ENCODE peak calls at places on chromosomes 6 and 20, in ten cellular contexts. One of them, this sample, is unnamed.

GRCh38 chr20:20075032-20075431 is 22.7 kb downstream of the CFAP61 start:
- DNase-seq in GM12891: no peak
- DNase-seq in nephron progenitor cell: no peak
- DNase-seq in pulmonary artery endothelial cell: no peak
- DNase-seq in fibroblast of the aortic adventitia: no peak
- DNase-seq in anterior cingulate cortex: no peak
- DNase-seq in NCI-H2081: no peak
- DNase-seq in endothelial cell: no peak
- DNase-seq in stimulated activated CD4-positive, alpha-beta T cell treated with anti-CD3 and anti-CD28 coated beads, Interleukin-2, amount 100 ng/mL, for 48 hours: no peak
- DNase-seq in astrocyte: no peak
- DNase-seq in this sample: no peak

GRCh38 chr20:36835025-36835424 is 40.9 kb upstream of the TLDC2 start:
- DNase-seq in GM12891: no peak
- DNase-seq in nephron progenitor cell: no peak
- DNase-seq in pulmonary artery endothelial cell: no peak
- DNase-seq in fibroblast of the aortic adventitia: no peak
- DNase-seq in anterior cingulate cortex: no peak
- DNase-seq in NCI-H2081: no peak
- DNase-seq in endothelial cell: no peak
- DNase-seq in stimulated activated CD4-positive, alpha-beta T cell treated with anti-CD3 and anti-CD28 coated beads, Interleukin-2, amount 100 ng/mL, for 48 hours: no peak
- DNase-seq in astrocyte: no peak
- DNase-seq in this sample: no peak

GRCh38 chr20:50258790-50259483 is 68.3 kb downstream of the CEBPB start:
- DNase-seq in GM12891: no peak
- DNase-seq in nephron progenitor cell: no peak
- DNase-seq in pulmonary artery endothelial cell: no peak
- DNase-seq in fibroblast of the aortic adventitia: no peak
- DNase-seq in anterior cingulate cortex: no peak
- DNase-seq in NCI-H2081: no peak
- DNase-seq in endothelial cell: no peak
- DNase-seq in stimulated activated CD4-positive, alpha-beta T cell treated with anti-CD3 and anti-CD28 coated beads, Interleukin-2, amount 100 ng/mL, for 48 hours: no peak
- DNase-seq in astrocyte: no peak
- DNase-seq in this sample: no peak

GRCh38 chr6:34554593-34555322 is 1.4 kb downstream of the SPDEF start:
- DNase-seq in GM12891: no peak
- DNase-seq in nephron progenitor cell: no peak
- DNase-seq in pulmonary artery endothelial cell: no peak
- DNase-seq in fibroblast of the aortic adventitia: no peak
- DNase-seq in anterior cingulate cortex: no peak
- DNase-seq in NCI-H2081: no peak
- DNase-seq in endothelial cell: no peak
- DNase-seq in stimulated activated CD4-positive, alpha-beta T cell treated with anti-CD3 and anti-CD28 coated beads, Interleukin-2, amount 100 ng/mL, for 48 hours: no peak
- DNase-seq in astrocyte: no peak
- DNase-seq in this sample: no peak

GRCh38 chr20:58698741-58699141 is 6.1 kb downstream of the NPEPL1 start:
- DNase-seq in GM12891: no peak
- DNase-seq in nephron progenitor cell: no peak
- DNase-seq in pulmonary artery endothelial cell: no peak
- DNase-seq in fibroblast of the aortic adventitia: no peak
- DNase-seq in anterior cingulate cortex: no peak
- DNase-seq in NCI-H2081: no peak
- DNase-seq in endothelial cell: no peak
- DNase-seq in stimulated activated CD4-positive, alpha-beta T cell treated with anti-CD3 and anti-CD28 coated beads, Interleukin-2, amount 100 ng/mL, for 48 hours: no peak
- DNase-seq in astrocyte: no peak
- DNase-seq in this sample: no peak

GRCh38 chr6:30657454-30657853 is 10.5 kb downstream of the C6orf136 start:
- DNase-seq in GM12891: no peak
- DNase-seq in nephron progenitor cell: no peak
- DNase-seq in pulmonary artery endothelial cell: no peak
- DNase-seq in fibroblast of the aortic adventitia: no peak
- DNase-seq in anterior cingulate cortex: no peak
- DNase-seq in NCI-H2081: no peak
- DNase-seq in endothelial cell: no peak
- DNase-seq in stimulated activated CD4-positive, alpha-beta T cell treated with anti-CD3 and anti-CD28 coated beads, Interleukin-2, amount 100 ng/mL, for 48 hours: no peak
- DNase-seq in astrocyte: no peak
- DNase-seq in this sample: no peak

GRCh38 chr20:50387996-50388332 is 122.2 kb upstream of the PTPN1 start:
- DNase-seq in GM12891: no peak
- DNase-seq in nephron progenitor cell: no peak
- DNase-seq in pulmonary artery endothelial cell: no peak
- DNase-seq in fibroblast of the aortic adventitia: no peak
- DNase-seq in anterior cingulate cortex: no peak
- DNase-seq in NCI-H2081: no peak
- DNase-seq in endothelial cell: no peak
- DNase-seq in stimulated activated CD4-positive, alpha-beta T cell treated with anti-CD3 and anti-CD28 coated beads, Interleukin-2, amount 100 ng/mL, for 48 hours: no peak
- DNase-seq in astrocyte: peak; percentile 24
- DNase-seq in this sample: peak; percentile 88

GRCh38 chr6:104252276-104252675 is 607.4 kb downstream of the HACE1 start:
- DNase-seq in GM12891: no peak
- DNase-seq in nephron progenitor cell: no peak
- DNase-seq in pulmonary artery endothelial cell: no peak
- DNase-seq in fibroblast of the aortic adventitia: no peak
- DNase-seq in anterior cingulate cortex: no peak
- DNase-seq in NCI-H2081: no peak
- DNase-seq in endothelial cell: no peak
- DNase-seq in stimulated activated CD4-positive, alpha-beta T cell treated with anti-CD3 and anti-CD28 coated beads, Interleukin-2, amount 100 ng/mL, for 48 hours: no peak
- DNase-seq in astrocyte: no peak
- DNase-seq in this sample: no peak

GRCh38 chr20:38759135-38759534 is 10.9 kb downstream of the ACTR5 start:
- DNase-seq in GM12891: no peak
- DNase-seq in nephron progenitor cell: no peak
- DNase-seq in pulmonary artery endothelial cell: no peak
- DNase-seq in fibroblast of the aortic adventitia: no peak
- DNase-seq in anterior cingulate cortex: no peak
- DNase-seq in NCI-H2081: no peak
- DNase-seq in endothelial cell: no peak
- DNase-seq in stimulated activated CD4-positive, alpha-beta T cell treated with anti-CD3 and anti-CD28 coated beads, Interleukin-2, amount 100 ng/mL, for 48 hours: no peak
- DNase-seq in astrocyte: no peak
- DNase-seq in this sample: no peak

GRCh38 chr6:22214314-22214713 is 82.5 kb downstream of the PRL start:
- DNase-seq in GM12891: no peak
- DNase-seq in nephron progenitor cell: no peak
- DNase-seq in pulmonary artery endothelial cell: no peak
- DNase-seq in fibroblast of the aortic adventitia: no peak
- DNase-seq in anterior cingulate cortex: no peak
- DNase-seq in NCI-H2081: no peak
- DNase-seq in endothelial cell: no peak
- DNase-seq in stimulated activated CD4-positive, alpha-beta T cell treated with anti-CD3 and anti-CD28 coated beads, Interleukin-2, amount 100 ng/mL, for 48 hours: no peak
- DNase-seq in astrocyte: no peak
- DNase-seq in this sample: no peak

GRCh38 chr6:154928325-154928922 is 66.7 kb upstream of the TIAM2 start:
- DNase-seq in GM12891: peak; percentile 29
- DNase-seq in nephron progenitor cell: peak; percentile 75
- DNase-seq in pulmonary artery endothelial cell: peak; percentile 33
- DNase-seq in fibroblast of the aortic adventitia: peak; percentile 84
- DNase-seq in anterior cingulate cortex: peak; percentile 23
- DNase-seq in NCI-H2081: peak; percentile 53
- DNase-seq in endothelial cell: peak; percentile 77
- DNase-seq in stimulated activated CD4-positive, alpha-beta T cell treated with anti-CD3 and anti-CD28 coated beads, Interleukin-2, amount 100 ng/mL, for 48 hours: peak; percentile 73
- DNase-seq in astrocyte: no peak
- DNase-seq in this sample: peak; percentile 69

GRCh38 chr6:111461860-111462259 is 21.2 kb downstream of the REV3L start:
- DNase-seq in GM12891: no peak
- DNase-seq in nephron progenitor cell: no peak
- DNase-seq in pulmonary artery endothelial cell: no peak
- DNase-seq in fibroblast of the aortic adventitia: no peak
- DNase-seq in anterior cingulate cortex: no peak
- DNase-seq in NCI-H2081: no peak
- DNase-seq in endothelial cell: no peak
- DNase-seq in stimulated activated CD4-positive, alpha-beta T cell treated with anti-CD3 and anti-CD28 coated beads, Interleukin-2, amount 100 ng/mL, for 48 hours: no peak
- DNase-seq in astrocyte: no peak
- DNase-seq in this sample: no peak

GRCh38 chr20:54228841-54229240 is 21.0 kb downstream of the PFDN4 start:
- DNase-seq in GM12891: no peak
- DNase-seq in nephron progenitor cell: no peak
- DNase-seq in pulmonary artery endothelial cell: no peak
- DNase-seq in fibroblast of the aortic adventitia: peak; percentile 93
- DNase-seq in anterior cingulate cortex: no peak
- DNase-seq in NCI-H2081: no peak
- DNase-seq in endothelial cell: no peak
- DNase-seq in stimulated activated CD4-positive, alpha-beta T cell treated with anti-CD3 and anti-CD28 coated beads, Interleukin-2, amount 100 ng/mL, for 48 hours: no peak
- DNase-seq in astrocyte: peak; percentile 52
- DNase-seq in this sample: peak; percentile 58

GRCh38 chr20:52497731-52498130 is 306.2 kb upstream of the ZFP64 start:
- DNase-seq in GM12891: no peak
- DNase-seq in nephron progenitor cell: no peak
- DNase-seq in pulmonary artery endothelial cell: no peak
- DNase-seq in fibroblast of the aortic adventitia: no peak
- DNase-seq in anterior cingulate cortex: no peak
- DNase-seq in NCI-H2081: no peak
- DNase-seq in endothelial cell: no peak
- DNase-seq in stimulated activated CD4-positive, alpha-beta T cell treated with anti-CD3 and anti-CD28 coated beads, Interleukin-2, amount 100 ng/mL, for 48 hours: no peak
- DNase-seq in astrocyte: peak; percentile 41
- DNase-seq in this sample: no peak

GRCh38 chr6:169386431-169387057 is 132.9 kb upstream of the THBS2 start:
- DNase-seq in GM12891: no peak
- DNase-seq in nephron progenitor cell: no peak
- DNase-seq in pulmonary artery endothelial cell: no peak
- DNase-seq in fibroblast of the aortic adventitia: peak; percentile 47
- DNase-seq in anterior cingulate cortex: no peak
- DNase-seq in NCI-H2081: no peak
- DNase-seq in endothelial cell: no peak
- DNase-seq in stimulated activated CD4-positive, alpha-beta T cell treated with anti-CD3 and anti-CD28 coated beads, Interleukin-2, amount 100 ng/mL, for 48 hours: no peak
- DNase-seq in astrocyte: no peak
- DNase-seq in this sample: no peak

GRCh38 chr6:53530346-53530745 is 14.6 kb downstream of the GCLC start:
- DNase-seq in GM12891: no peak
- DNase-seq in nephron progenitor cell: no peak
- DNase-seq in pulmonary artery endothelial cell: no peak
- DNase-seq in fibroblast of the aortic adventitia: peak; percentile 33
- DNase-seq in anterior cingulate cortex: no peak
- DNase-seq in NCI-H2081: no peak
- DNase-seq in endothelial cell: no peak
- DNase-seq in stimulated activated CD4-positive, alpha-beta T cell treated with anti-CD3 and anti-CD28 coated beads, Interleukin-2, amount 100 ng/mL, for 48 hours: no peak
- DNase-seq in astrocyte: peak; percentile 56
- DNase-seq in this sample: peak; percentile 39

GRCh38 chr6:69719602-69720193 is 77.1 kb downstream of the LMBRD1 start:
- DNase-seq in GM12891: no peak
- DNase-seq in nephron progenitor cell: no peak
- DNase-seq in pulmonary artery endothelial cell: no peak
- DNase-seq in fibroblast of the aortic adventitia: peak; percentile 45
- DNase-seq in anterior cingulate cortex: no peak
- DNase-seq in NCI-H2081: no peak
- DNase-seq in endothelial cell: no peak
- DNase-seq in stimulated activated CD4-positive, alpha-beta T cell treated with anti-CD3 and anti-CD28 coated beads, Interleukin-2, amount 100 ng/mL, for 48 hours: no peak
- DNase-seq in astrocyte: no peak
- DNase-seq in this sample: peak; percentile 5

GRCh38 chr6:56951049-56951816 is 3.7 kb upstream of the BEND6 start:
- DNase-seq in GM12891: no peak
- DNase-seq in nephron progenitor cell: no peak
- DNase-seq in pulmonary artery endothelial cell: no peak
- DNase-seq in fibroblast of the aortic adventitia: peak; percentile 46
- DNase-seq in anterior cingulate cortex: no peak
- DNase-seq in NCI-H2081: no peak
- DNase-seq in endothelial cell: no peak
- DNase-seq in stimulated activated CD4-positive, alpha-beta T cell treated with anti-CD3 and anti-CD28 coated beads, Interleukin-2, amount 100 ng/mL, for 48 hours: no peak
- DNase-seq in astrocyte: no peak
- DNase-seq in this sample: no peak

GRCh38 chr6:10099648-10100047 is 315.2 kb downstream of the TFAP2A start:
- DNase-seq in GM12891: no peak
- DNase-seq in nephron progenitor cell: no peak
- DNase-seq in pulmonary artery endothelial cell: no peak
- DNase-seq in fibroblast of the aortic adventitia: no peak
- DNase-seq in anterior cingulate cortex: no peak
- DNase-seq in NCI-H2081: no peak
- DNase-seq in endothelial cell: no peak
- DNase-seq in stimulated activated CD4-positive, alpha-beta T cell treated with anti-CD3 and anti-CD28 coated beads, Interleukin-2, amount 100 ng/mL, for 48 hours: no peak
- DNase-seq in astrocyte: no peak
- DNase-seq in this sample: no peak

GRCh38 chr20:4375881-4376280 is 345.8 kb upstream of the PRND start:
- DNase-seq in GM12891: no peak
- DNase-seq in nephron progenitor cell: no peak
- DNase-seq in pulmonary artery endothelial cell: no peak
- DNase-seq in fibroblast of the aortic adventitia: peak; percentile 11
- DNase-seq in anterior cingulate cortex: peak; percentile 3
- DNase-seq in NCI-H2081: no peak
- DNase-seq in endothelial cell: no peak
- DNase-seq in stimulated activated CD4-positive, alpha-beta T cell treated with anti-CD3 and anti-CD28 coated beads, Interleukin-2, amount 100 ng/mL, for 48 hours: no peak
- DNase-seq in astrocyte: peak; percentile 68
- DNase-seq in this sample: peak; percentile 42

GRCh38 chr20:37351689-37352610 is 6.0 kb downstream of the SRC start:
- DNase-seq in GM12891: no peak
- DNase-seq in nephron progenitor cell: no peak
- DNase-seq in pulmonary artery endothelial cell: no peak
- DNase-seq in fibroblast of the aortic adventitia: no peak
- DNase-seq in anterior cingulate cortex: no peak
- DNase-seq in NCI-H2081: no peak
- DNase-seq in endothelial cell: no peak
- DNase-seq in stimulated activated CD4-positive, alpha-beta T cell treated with anti-CD3 and anti-CD28 coated beads, Interleukin-2, amount 100 ng/mL, for 48 hours: no peak
- DNase-seq in astrocyte: no peak
- DNase-seq in this sample: no peak

GRCh38 chr6:138198430-138199091 is 19.7 kb downstream of the PBOV1 start:
- DNase-seq in GM12891: no peak
- DNase-seq in nephron progenitor cell: no peak
- DNase-seq in pulmonary artery endothelial cell: no peak
- DNase-seq in fibroblast of the aortic adventitia: no peak
- DNase-seq in anterior cingulate cortex: no peak
- DNase-seq in NCI-H2081: no peak
- DNase-seq in endothelial cell: no peak
- DNase-seq in stimulated activated CD4-positive, alpha-beta T cell treated with anti-CD3 and anti-CD28 coated beads, Interleukin-2, amount 100 ng/mL, for 48 hours: no peak
- DNase-seq in astrocyte: no peak
- DNase-seq in this sample: no peak

GRCh38 chr6:3724451-3725144 is 26.9 kb downstream of the PXDC1 start:
- DNase-seq in GM12891: no peak
- DNase-seq in nephron progenitor cell: no peak
- DNase-seq in pulmonary artery endothelial cell: no peak
- DNase-seq in fibroblast of the aortic adventitia: no peak
- DNase-seq in anterior cingulate cortex: no peak
- DNase-seq in NCI-H2081: no peak
- DNase-seq in endothelial cell: no peak
- DNase-seq in stimulated activated CD4-positive, alpha-beta T cell treated with anti-CD3 and anti-CD28 coated beads, Interleukin-2, amount 100 ng/mL, for 48 hours: no peak
- DNase-seq in astrocyte: no peak
- DNase-seq in this sample: no peak

GRCh38 chr20:34390769-34391447 is 27.8 kb downstream of the ITCH start:
- DNase-seq in GM12891: no peak
- DNase-seq in nephron progenitor cell: no peak
- DNase-seq in pulmonary artery endothelial cell: peak; percentile 30
- DNase-seq in fibroblast of the aortic adventitia: peak; percentile 93
- DNase-seq in anterior cingulate cortex: no peak
- DNase-seq in NCI-H2081: no peak
- DNase-seq in endothelial cell: no peak
- DNase-seq in stimulated activated CD4-positive, alpha-beta T cell treated with anti-CD3 and anti-CD28 coated beads, Interleukin-2, amount 100 ng/mL, for 48 hours: peak; percentile 22
- DNase-seq in astrocyte: peak; percentile 83
- DNase-seq in this sample: peak; percentile 92

GRCh38 chr6:106844930-106845329 is 129.6 kb downstream of the CD24 start:
- DNase-seq in GM12891: no peak
- DNase-seq in nephron progenitor cell: no peak
- DNase-seq in pulmonary artery endothelial cell: no peak
- DNase-seq in fibroblast of the aortic adventitia: no peak
- DNase-seq in anterior cingulate cortex: no peak
- DNase-seq in NCI-H2081: no peak
- DNase-seq in endothelial cell: no peak
- DNase-seq in stimulated activated CD4-positive, alpha-beta T cell treated with anti-CD3 and anti-CD28 coated beads, Interleukin-2, amount 100 ng/mL, for 48 hours: no peak
- DNase-seq in astrocyte: no peak
- DNase-seq in this sample: no peak

GRCh38 chr6:44373051-44373450 is 14.5 kb upstream of the CDC5L start:
- DNase-seq in GM12891: no peak
- DNase-seq in nephron progenitor cell: no peak
- DNase-seq in pulmonary artery endothelial cell: no peak
- DNase-seq in fibroblast of the aortic adventitia: no peak
- DNase-seq in anterior cingulate cortex: no peak
- DNase-seq in NCI-H2081: no peak
- DNase-seq in endothelial cell: no peak
- DNase-seq in stimulated activated CD4-positive, alpha-beta T cell treated with anti-CD3 and anti-CD28 coated beads, Interleukin-2, amount 100 ng/mL, for 48 hours: no peak
- DNase-seq in astrocyte: no peak
- DNase-seq in this sample: peak; percentile 42

GRCh38 chr20:50425076-50425475 is 85.1 kb upstream of the PTPN1 start:
- DNase-seq in GM12891: no peak
- DNase-seq in nephron progenitor cell: no peak
- DNase-seq in pulmonary artery endothelial cell: no peak
- DNase-seq in fibroblast of the aortic adventitia: no peak
- DNase-seq in anterior cingulate cortex: no peak
- DNase-seq in NCI-H2081: no peak
- DNase-seq in endothelial cell: no peak
- DNase-seq in stimulated activated CD4-positive, alpha-beta T cell treated with anti-CD3 and anti-CD28 coated beads, Interleukin-2, amount 100 ng/mL, for 48 hours: no peak
- DNase-seq in astrocyte: no peak
- DNase-seq in this sample: no peak

This sample was measured in Daoy.